ENCODE peak calls at places on chromosomes 13 and 19, in seven cellular contexts. D is NCI-H774; U is retina; I is heart left ventricle; J is stimulated activated naive CD4-positive, alpha-beta T cell treated with Interleukin-2 at 50 U/mL for 16 hours; V is stomach; Q is HuH-7.5. Y is an unnamed sample.

GRCh38 chr19:4295972-4296771 is 6.0 kb downstream of the TMIGD2 start:
- DNase-seq in J (no peak), I (no peak), V (peak; percentile 38), D (peak; percentile 18), U (peak; percentile 32), Q (no peak), Y (no peak)

GRCh38 chr19:54188224-54188871 is 1.0 kb downstream of the MBOAT7 start:
- DNase-seq in Q (no peak), I (no peak), J (peak; percentile 56), D (no peak), V (no peak), U (no peak), Y (peak; percentile 48)

GRCh38 chr13:22047082-22047784 is 376.4 kb downstream of the FGF9 start:
- DNase-seq in U (no peak), I (no peak), V (no peak), Q (no peak), D (no peak), J (no peak), Y (no peak)

GRCh38 chr19:13037718-13038117 is 42.4 kb downstream of the NFIX start:
- DNase-seq in Q (no peak), D (no peak), I (no peak), J (no peak), V (no peak), U (no peak), Y (no peak)

GRCh38 chr19:42928896-42929295 is 8.1 kb downstream of the PSG7 start:
- DNase-seq in Q (no peak), I (no peak), U (no peak), J (no peak), V (no peak), D (no peak), Y (no peak)

GRCh38 chr13:44796597-44797517 is 192.4 kb downstream of the NUFIP1 start:
- DNase-seq in Q (no peak), V (peak; percentile 30), D (peak; percentile 0), J (no peak), I (no peak), U (peak; percentile 15), Y (no peak)

GRCh38 chr13:101382086-101382485 is 34.2 kb downstream of the NALCN start:
- DNase-seq in D (no peak), Q (no peak), I (no peak), U (no peak), J (no peak), V (no peak), Y (no peak)

GRCh38 chr19:40578442-40578908 is 1.8 kb downstream of the SHKBP1 start:
- DNase-seq in Q (no peak), J (no peak), V (no peak), I (peak; percentile 26), U (no peak), D (no peak), Y (no peak)

GRCh38 chr13:31793246-31793645 is 53.9 kb downstream of the RXFP2 start:
- DNase-seq in D (no peak), U (no peak), Q (no peak), J (no peak), I (no peak), V (no peak), Y (no peak)

GRCh38 chr13:30388401-30389283 is 33.7 kb upstream of the UBE2L5 start:
- DNase-seq in V (no peak), I (no peak), U (no peak), Q (no peak), D (no peak), J (no peak), Y (no peak)

GRCh38 chr19:44260695-44261446 is 1.2 kb downstream of the ZNF233 start:
- DNase-seq in J (no peak), U (no peak), Q (no peak), V (no peak), I (no peak), D (no peak), Y (no peak)

GRCh38 chr19:41245779-41246297 is 18.3 kb upstream of the HNRNPUL1 start:
- DNase-seq in U (no peak), J (no peak), D (no peak), I (no peak), Q (no peak), V (no peak), Y (no peak)

GRCh38 chr19:2337329-2337707 is 8.8 kb downstream of the SPPL2B start:
- DNase-seq in V (no peak), D (no peak), J (no peak), Q (peak; percentile 65), U (peak; percentile 91), I (no peak), Y (no peak)

GRCh38 chr13:43089912-43090498 is 66.6 kb downstream of the DNAJC15 start:
- DNase-seq in J (no peak), Q (no peak), D (no peak), U (no peak), V (no peak), I (no peak), Y (no peak)

GRCh38 chr13:97222934-97223710 is 989 bp downstream of the MBNL2 start:
- DNase-seq in V (no peak), D (peak; percentile 19), I (no peak), J (no peak), U (no peak), Q (no peak), Y (no peak)

GRCh38 chr19:29606420-29606747 is 301 bp downstream of the POP4 start:
- DNase-seq in U (no peak), Q (peak; percentile 40), V (no peak), J (no peak), D (no peak), I (no peak), Y (no peak)

GRCh38 chr13:42814868-42815267 is 33.5 kb downstream of the FAM216B start:
- DNase-seq in I (no peak), V (no peak), U (no peak), J (no peak), Q (no peak), D (no peak), Y (no peak)